ENCODE peak calls at places on chromosomes 5 and 9, in four cellular contexts. W, N, J and E are unnamed samples.

GRCh38 chr9:129630967-129631672 is 5.2 kb downstream of the NTMT1 start:
- DNase-seq in W (no peak), N (no peak), J (no peak), E (no peak)

GRCh38 chr5:167964529-167964928 is 326.9 kb upstream of the WWC1 start:
- DNase-seq in W (no peak), N (no peak), J (no peak), E (no peak)

GRCh38 chr5:179326176-179326997 is 18.9 kb downstream of the ADAMTS2 start:
- DNase-seq in W (no peak), N (no peak), J (no peak), E (no peak)

GRCh38 chr9:122119166-122119521 is 26.0 kb upstream of the TTLL11 start:
- DNase-seq in W (no peak), N (no peak), J (no peak), E (no peak)

GRCh38 chr5:133247881-133248642 is 196.2 kb downstream of the HSPA4 start:
- DNase-seq in W (no peak), N (no peak), J (peak), E (peak)

GRCh38 chr5:156340886-156341285 is 13.9 kb downstream of the SGCD start:
- DNase-seq in W (no peak), N (no peak), J (no peak), E (no peak)

GRCh38 chr5:18811616-18812015 is 1176.4 kb downstream of the CDH18 start:
- DNase-seq in W (no peak), N (no peak), J (no peak), E (no peak)

GRCh38 chr5:74261906-74262305 is 378.6 kb downstream of the ENC1 start:
- DNase-seq in W (no peak), N (no peak), J (no peak), E (no peak)

GRCh38 chr5:157253547-157253946 is 12.4 kb upstream of the CYFIP2 start:
- DNase-seq in W (no peak), N (no peak), J (peak), E (peak)

GRCh38 chr9:114397848-114398605 is 10.2 kb upstream of the AKNA start:
- DNase-seq in W (peak), N (peak), J (peak), E (peak)

GRCh38 chr5:176866913-176867312 is 32.2 kb downstream of the HK3 start:
- DNase-seq in W (no peak), N (no peak), J (no peak), E (peak)

GRCh38 chr5:127296321-127296720 is 5.7 kb downstream of the MEGF10 start:
- DNase-seq in W (no peak), N (no peak), J (no peak), E (no peak)

GRCh38 chr9:133160742-133161541 is 2.8 kb downstream of the GBGT1 start:
- DNase-seq in W (no peak), N (peak), J (peak), E (peak)

GRCh38 chr9:136902259-136902821 is 16.0 kb downstream of the TRAF2 start:
- DNase-seq in W (peak), N (peak), J (peak), E (peak)

GRCh38 chr5:65625743-65626142 is 916 bp downstream of the SHLD3 start:
- DNase-seq in W (no peak), N (no peak), J (no peak), E (no peak)